ENCODE peak calls at places on chromosomes 11 and 22, in nine cellular contexts. J, X, G, Q, T, P, D, O and V are unnamed samples.

GRCh38 chr11:20739004-20739612 is 69.7 kb downstream of the NELL1 start:
- DNase-seq in T (no peak), J (no peak), G (no peak), D (no peak), P (no peak), X (no peak), O (no peak), Q (no peak), V (no peak)

GRCh38 chr11:30560345-30561106 is 25.6 kb downstream of the MPPED2 start:
- DNase-seq in P (no peak), G (no peak), X (no peak), J (no peak), O (no peak), Q (no peak), T (no peak), D (no peak), V (no peak)

GRCh38 chr11:13098067-13098466 is 89.0 kb downstream of the RASSF10 start:
- DNase-seq in P (no peak), G (peak; percentile 53), Q (no peak), J (no peak), X (no peak), D (no peak), T (no peak), O (no peak), V (no peak)

GRCh38 chr11:3823303-3823702 is 14.9 kb downstream of the PGAP2 start:
- DNase-seq in Q (no peak), P (no peak), D (no peak), G (no peak), X (no peak), O (no peak), T (no peak), J (peak; percentile 79), V (no peak)

GRCh38 chr22:27990879-27991278 is 71.8 kb upstream of the PITPNB start:
- DNase-seq in X (no peak), G (no peak), D (peak; percentile 51), T (peak; percentile 13), Q (peak; percentile 90), O (peak; percentile 88), J (peak; percentile 34), P (peak; percentile 32), V (peak; percentile 74)

GRCh38 chr11:114315749-114316368 is 19.7 kb downstream of the NNMT start:
- DNase-seq in P (no peak), J (no peak), X (no peak), Q (no peak), G (no peak), T (peak; percentile 32), D (peak; percentile 37), O (no peak), V (no peak)

GRCh38 chr11:44622721-44623258 is 57.3 kb downstream of the CD82 start:
- DNase-seq in Q (no peak), D (no peak), O (peak; percentile 46), P (no peak), G (no peak), T (no peak), J (no peak), X (no peak), V (no peak)

GRCh38 chr11:118979434-118979833 is 7.9 kb downstream of the FOXR1 start:
- DNase-seq in O (no peak), D (no peak), G (no peak), Q (no peak), P (no peak), J (no peak), T (no peak), X (no peak), V (no peak)

GRCh38 chr11:3119141-3119821 is 45.8 kb downstream of the OSBPL5 start:
- DNase-seq in G (peak; percentile 36), Q (no peak), J (no peak), X (no peak), P (no peak), O (peak; percentile 59), D (peak; percentile 12), T (no peak), V (peak; percentile 9)

GRCh38 chr11:83092488-83093384 is 21.0 kb upstream of the RAB30 start:
- DNase-seq in T (peak; percentile 50), Q (no peak), J (peak; percentile 32), X (no peak), G (no peak), P (peak; percentile 51), D (peak; percentile 74), O (no peak), V (peak; percentile 69)

GRCh38 chr11:34488855-34489557 is 24.6 kb downstream of the ELF5 start:
- DNase-seq in P (no peak), D (no peak), T (no peak), J (no peak), G (no peak), O (no peak), X (no peak), Q (no peak), V (no peak)

GRCh38 chr11:63639195-63639832 is 25.1 kb upstream of the PLAAT3 start:
- DNase-seq in P (no peak), X (no peak), G (no peak), J (no peak), D (no peak), Q (peak; percentile 29), O (no peak), T (peak; percentile 31), V (no peak)

GRCh38 chr11:12223771-12224536 is 113.6 kb downstream of the MICAL2 start:
- DNase-seq in Q (peak; percentile 72), T (no peak), D (no peak), J (no peak), P (no peak), G (no peak), X (no peak), O (no peak), V (no peak)

GRCh38 chr11:65814960-65815565 is 18.7 kb upstream of the SNX32 start:
- DNase-seq in J (no peak), Q (no peak), D (no peak), P (no peak), X (no peak), O (no peak), G (no peak), T (no peak), V (no peak)

GRCh38 chr11:29300441-29300840 is 716.4 kb downstream of the KCNA4 start:
- DNase-seq in G (no peak), O (no peak), X (no peak), Q (no peak), D (no peak), P (no peak), T (no peak), J (no peak), V (no peak)

GRCh38 chr11:82270870-82271269 is 462.8 kb downstream of the FAM181B start:
- DNase-seq in P (no peak), T (no peak), X (no peak), Q (no peak), G (no peak), D (no peak), O (no peak), J (no peak), V (no peak)

GRCh38 chr11:72720806-72721205 is 31.4 kb downstream of the ARAP1 start:
- DNase-seq in J (no peak), G (no peak), P (no peak), X (no peak), Q (no peak), O (no peak), T (no peak), D (no peak), V (no peak)

GRCh38 chr11:47083913-47084312 is 92.8 kb downstream of the ARFGAP2 start:
- DNase-seq in D (no peak), G (no peak), J (no peak), X (no peak), O (no peak), Q (peak; percentile 53), P (no peak), T (no peak), V (no peak)

GRCh38 chr22:43185860-43186261 is 1.1 kb downstream of the TTLL12 start:
- DNase-seq in T (peak; percentile 26), G (peak; percentile 72), Q (peak; percentile 21), O (peak; percentile 82), D (peak; percentile 53), X (no peak), J (no peak), P (peak; percentile 29), V (peak; percentile 15)
- TF ChIP-seq POLR2A in T (no peak), G (no peak), Q (no peak), O (no peak), D (no peak), X (no peak), J (no peak), P (no peak), V (no peak)

GRCh38 chr11:64762277-64762915 is 2.6 kb upstream of the PYGM start:
- DNase-seq in Q (peak; percentile 42), X (no peak), T (no peak), D (no peak), G (no peak), O (peak; percentile 65), P (no peak), J (no peak), V (peak; percentile 59)
- TF ChIP-seq POLR2A in Q (peak; percentile 46), X (no peak), T (no peak), D (no peak), G (no peak), O (no peak), P (no peak), J (no peak), V (no peak)

DNA sequence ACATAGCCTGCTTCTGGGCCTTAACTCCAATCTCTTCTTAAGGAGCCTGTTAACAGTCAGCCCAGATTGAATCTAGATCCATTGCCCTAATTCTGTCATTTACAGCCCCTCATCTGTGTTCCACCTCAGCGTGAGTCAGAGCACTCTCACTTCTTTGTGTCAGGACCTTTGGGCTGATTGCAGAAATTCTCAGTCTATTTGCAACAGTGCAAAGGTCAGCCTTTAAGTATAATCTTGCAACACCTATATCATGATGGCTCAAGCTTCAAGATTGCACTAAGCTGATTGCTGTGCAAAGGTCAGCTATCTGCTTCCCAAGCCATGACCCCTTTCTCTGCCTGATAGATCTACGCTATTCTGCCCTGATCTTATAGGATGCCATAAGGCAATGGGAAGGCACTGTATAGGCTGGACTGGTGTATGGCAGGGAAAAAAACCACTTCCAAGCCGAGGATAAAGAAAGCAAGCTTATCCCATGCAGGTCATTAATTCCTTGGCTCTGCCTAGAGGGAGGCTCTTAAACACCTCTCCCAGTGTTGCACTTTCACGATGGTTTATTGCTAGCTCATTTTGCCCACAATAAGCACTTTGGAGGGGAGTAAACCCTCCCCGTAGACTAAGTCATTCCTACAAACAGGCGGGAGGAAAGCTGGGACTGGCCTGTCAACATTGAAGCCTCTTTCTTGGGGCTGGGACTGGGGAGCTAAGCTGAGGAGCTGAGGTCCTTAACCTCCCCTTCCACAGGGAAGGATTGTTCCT is 100.6 kb downstream of the RRAS2 start:
- DNase-seq in P (peak; percentile 26), G (no peak), O (no peak), Q (peak; percentile 19), J (peak; percentile 26), T (peak; percentile 44), D (no peak), X (no peak), V (no peak)
- TF ChIP-seq POLR2A in P (no peak), G (no peak), O (no peak), Q (no peak), J (no peak), T (no peak), D (no peak), X (no peak), V (no peak)

DNA sequence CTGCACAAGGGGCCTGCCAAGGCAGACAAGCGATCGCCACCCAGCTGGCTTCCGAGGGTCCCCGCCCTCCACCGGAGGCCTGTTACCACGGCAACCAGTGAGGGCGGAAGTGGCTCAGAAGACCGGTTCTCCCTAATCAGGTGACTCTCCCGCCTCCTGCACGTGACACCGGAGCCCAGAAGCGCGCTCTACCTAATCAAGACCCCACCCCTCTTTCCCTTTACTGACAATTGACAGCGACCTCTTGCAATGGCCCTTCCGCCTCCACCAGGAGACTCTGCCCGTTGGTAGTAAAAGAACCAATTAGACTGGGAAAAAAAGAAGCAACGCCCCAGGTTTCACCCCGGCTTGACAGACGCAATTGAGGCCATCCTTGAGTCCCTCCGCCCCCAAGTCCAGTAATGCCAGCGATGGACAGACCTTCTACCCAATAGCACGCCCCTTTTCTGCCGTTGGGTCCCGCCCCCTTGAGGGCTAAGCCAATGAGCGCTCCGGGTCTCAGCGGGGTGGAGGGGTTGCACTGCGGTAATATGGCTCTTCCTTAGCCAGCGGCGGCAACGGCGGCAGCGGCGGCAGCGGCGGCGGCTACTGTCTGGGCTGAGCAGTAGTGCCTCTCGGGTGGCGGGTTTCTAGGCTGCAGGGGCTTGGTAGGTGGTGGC is at the start of gene UVRAG:
- DNase-seq in O (peak; percentile 99), Q (peak; percentile 100), D (peak; percentile 99), X (peak; percentile 99), J (peak; percentile 94), G (peak; percentile 99), T (peak; percentile 99), P (peak; percentile 98), V (peak; percentile 99)
- TF ChIP-seq POLR2A in O (peak; percentile 77), Q (peak; percentile 81), D (peak; percentile 89), X (peak; percentile 73), J (peak; percentile 71), G (peak; percentile 82), T (peak; percentile 45), P (peak; percentile 27), V (peak; percentile 88)